ENCODE peak calls at places on chromosomes 2 and 18, in eight cellular contexts. M is left ventricle myocardium inferior; N is colonic mucosa; D is CD8-positive, alpha-beta T cell; P is AG04450; F is A549; O is lung; K is NB4. G is an unnamed sample.

GRCh38 chr2:239763433-239764097 is 261.6 kb downstream of the NDUFA10 start:
- DNase-seq in M (no peak), N (no peak), D (no peak), P (no peak), F (no peak), O (no peak), K (no peak), G (no peak)

GRCh38 chr2:113173563-113174368 is at the start of gene PSD4:
- DNase-seq in M (peak), N (peak), D (peak), P (no peak), F (no peak), O (peak), K (peak), G (no peak)

GRCh38 chr2:208370881-208371633 is 35.5 kb upstream of the PTH2R start:
- DNase-seq in M (no peak), N (no peak), D (no peak), P (no peak), F (no peak), O (no peak), K (no peak), G (no peak)

GRCh38 chr18:1846640-1847039 is 724.7 kb downstream of the METTL4 start:
- DNase-seq in M (no peak), N (no peak), D (no peak), P (no peak), F (no peak), O (no peak), K (peak), G (no peak)

GRCh38 chr2:67771380-67771779 is 291.4 kb downstream of the C1D start:
- DNase-seq in M (no peak), N (no peak), D (no peak), P (no peak), F (no peak), O (no peak), K (no peak), G (no peak)

GRCh38 chr18:55318864-55319516 is 269.0 kb downstream of the TCF4 start:
- DNase-seq in M (no peak), N (no peak), D (no peak), P (peak), F (no peak), O (no peak), K (no peak), G (no peak)

GRCh38 chr2:47299555-47299954 is 103.4 kb upstream of the MSH2 start:
- DNase-seq in M (no peak), N (no peak), D (no peak), P (peak), F (no peak), O (no peak), K (peak), G (peak)

GRCh38 chr2:117272975-117273671 is 541.4 kb upstream of the DDX18 start:
- DNase-seq in M (no peak), N (no peak), D (no peak), P (no peak), F (no peak), O (no peak), K (no peak), G (no peak)

GRCh38 chr2:46010925-46011490 is 286.2 kb upstream of the EPAS1 start:
- DNase-seq in M (no peak), N (no peak), D (no peak), P (no peak), F (peak), O (no peak), K (peak), G (no peak)

GRCh38 chr18:32308493-32309120 is 118.8 kb downstream of the MEP1B start:
- DNase-seq in M (no peak), N (no peak), D (no peak), P (peak), F (peak), O (no peak), K (peak), G (no peak)

GRCh38 chr2:189865836-189866235 is 81.6 kb downstream of the PMS1 start:
- DNase-seq in M (no peak), N (no peak), D (no peak), P (no peak), F (no peak), O (no peak), K (peak), G (no peak)

GRCh38 chr2:53896864-53897263 is 37.1 kb upstream of the GPR75 start:
- DNase-seq in M (no peak), N (no peak), D (no peak), P (peak), F (peak), O (no peak), K (no peak), G (no peak)

GRCh38 chr2:223815186-223815883 is 22.0 kb downstream of the AP1S3 start:
- DNase-seq in M (no peak), N (no peak), D (no peak), P (peak), F (peak), O (no peak), K (no peak), G (peak)

GRCh38 chr2:84958135-84959044 is 12.6 kb upstream of the KCMF1 start:
- DNase-seq in M (no peak), N (peak), D (no peak), P (peak), F (peak), O (peak), K (no peak), G (peak)

GRCh38 chr2:70671059-70671685 is 96.8 kb downstream of the ADD2 start:
- DNase-seq in M (no peak), N (no peak), D (no peak), P (no peak), F (no peak), O (no peak), K (no peak), G (no peak)

GRCh38 chr18:48550101-48550729 is 11.4 kb downstream of the CTIF start:
- DNase-seq in M (no peak), N (no peak), D (no peak), P (no peak), F (no peak), O (no peak), K (no peak), G (no peak)
- H3K4me3 ChIP-seq in M (no peak), N (no peak), D (no peak), P (no peak), F (no peak), O (no peak), K (no peak), G (no peak)

GRCh38 chr2:191664823-191665222 is 13.1 kb upstream of the NABP1 start:
- DNase-seq in M (no peak), N (no peak), D (no peak), P (no peak), F (no peak), O (no peak), K (no peak), G (no peak)

GRCh38 chr2:191666241-191666640 is 11.7 kb upstream of the NABP1 start:
- DNase-seq in M (no peak), N (no peak), D (no peak), P (no peak), F (no peak), O (no peak), K (no peak), G (no peak)

GRCh38 chr2:191665286-191665685 is 12.7 kb upstream of the NABP1 start:
- DNase-seq in M (no peak), N (no peak), D (no peak), P (no peak), F (no peak), O (no peak), K (peak), G (no peak)

GRCh38 chr2:191670076-191670475 is 7.9 kb upstream of the NABP1 start:
- DNase-seq in M (no peak), N (no peak), D (no peak), P (no peak), F (no peak), O (no peak), K (no peak), G (no peak)

GRCh38 chr2:191666733-191667132 is 11.2 kb upstream of the NABP1 start:
- DNase-seq in M (no peak), N (no peak), D (no peak), P (no peak), F (no peak), O (no peak), K (peak), G (no peak)
- H3K4me3 ChIP-seq in M (no peak), N (no peak), D (no peak), P (no peak), F (no peak), O (no peak), K (no peak), G (no peak)

GRCh38 chr2:235024951-235025773 is 73.3 kb downstream of the SH3BP4 start:
- DNase-seq in M (no peak), N (no peak), D (no peak), P (no peak), F (no peak), O (no peak), K (no peak), G (no peak)
- H3K4me3 ChIP-seq in M (peak), N (no peak), D (no peak), P (no peak), F (no peak), O (no peak), K (no peak), G (no peak)

DNA sequence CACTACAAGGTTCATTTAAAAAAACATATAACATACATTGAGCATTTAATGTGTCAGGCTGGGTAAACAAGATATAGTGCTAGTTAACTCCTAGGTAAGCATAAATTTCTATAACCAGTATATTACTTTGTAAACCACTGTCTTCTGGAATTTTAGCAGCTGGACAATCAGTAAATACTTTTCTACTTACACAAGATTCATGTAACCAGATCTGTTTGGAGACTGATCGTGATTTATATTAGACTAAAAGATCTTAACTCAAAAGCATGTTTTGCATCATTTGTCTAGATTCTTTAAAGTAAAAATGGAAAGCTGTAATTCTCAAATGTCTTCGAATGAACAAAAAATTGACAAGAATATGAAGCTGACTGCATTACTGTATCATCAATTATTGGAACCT is 941 bp upstream of the SGO2 start:
- DNase-seq in M (no peak), N (no peak), D (no peak), P (peak), F (no peak), O (no peak), K (no peak), G (no peak)
- H3K4me3 ChIP-seq in M (peak), N (peak), D (no peak), P (no peak), F (peak), O (no peak), K (no peak), G (no peak)

GRCh38 chr18:58640428-58640805 is 11.5 kb upstream of the ALPK2 start:
- DNase-seq in M (no peak), N (no peak), D (no peak), P (no peak), F (no peak), O (no peak), K (no peak), G (no peak)
- H3K4me3 ChIP-seq in M (no peak), N (no peak), D (no peak), P (no peak), F (no peak), O (no peak), K (no peak), G (no peak)

DNA sequence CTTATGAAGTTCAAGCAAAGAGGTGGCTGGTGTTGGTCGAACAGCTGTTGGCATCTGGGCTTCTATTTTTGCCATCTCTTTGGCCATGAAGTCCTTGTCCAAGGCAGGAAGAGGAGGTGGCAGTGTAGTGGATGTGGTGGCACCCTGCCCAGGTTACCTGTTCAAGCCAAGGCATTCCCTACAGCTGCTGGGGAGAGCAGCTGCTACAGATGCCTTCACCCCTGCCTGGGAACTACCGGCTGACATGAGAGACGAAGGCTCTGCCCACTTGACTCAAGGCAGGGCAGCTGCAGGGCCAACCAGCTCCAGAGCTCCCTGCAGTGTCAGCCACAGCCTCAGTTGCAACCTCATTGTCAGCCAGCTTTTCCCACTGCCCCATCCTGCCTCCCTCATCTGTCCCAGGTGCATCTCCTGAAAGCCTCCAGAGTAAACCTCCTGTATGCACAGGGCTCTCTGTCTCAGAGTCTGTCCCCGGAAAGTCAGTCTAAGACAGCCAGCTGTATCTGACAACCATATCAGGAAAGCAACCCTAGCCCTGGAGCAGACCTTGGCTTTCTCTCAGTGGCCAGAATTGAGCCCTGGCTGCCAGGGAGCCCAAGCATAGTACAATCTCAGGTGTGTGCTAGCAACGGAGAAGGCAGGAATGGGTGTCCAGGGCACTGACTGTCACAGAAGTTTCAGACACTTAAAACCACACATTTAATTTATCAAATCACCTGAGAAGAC is 115.9 kb downstream of the RPIA start:
- DNase-seq in M (no peak), N (no peak), D (no peak), P (no peak), F (no peak), O (no peak), K (no peak), G (no peak)
- H3K4me3 ChIP-seq in M (no peak), N (no peak), D (no peak), P (no peak), F (no peak), O (no peak), K (no peak), G (no peak)